ENCODE peak calls at places on chromosomes 4 and X, in four cellular contexts. X is substantia nigra, S is lung, C is HTR-8/SVneo. Z is an unnamed sample.

GRCh38 chr4:124890522-124890921 is 178.0 kb upstream of the ANKRD50 start:
- DNase-seq in X (no peak), C (no peak), S (no peak), Z (no peak)

GRCh38 chrX:115592997-115593734 is 32.2 kb downstream of the PLS3 start:
- DNase-seq in C (no peak), X (no peak), S (no peak), Z (no peak)

GRCh38 chr4:95507147-95507546 is 41.6 kb downstream of the UNC5C start:
- DNase-seq in X (no peak), C (no peak), S (no peak), Z (no peak)

GRCh38 chr4:156195914-156196313 is 242.2 kb upstream of the CTSO start:
- DNase-seq in S (no peak), X (no peak), C (no peak), Z (no peak)

GRCh38 chrX:27918799-27919198 is 62.5 kb downstream of the DCAF8L1 start:
- DNase-seq in X (no peak), S (no peak), C (no peak), Z (no peak)

GRCh38 chrX:2485460-2485753 is 15.4 kb downstream of the DHRSX start:
- DNase-seq in X (no peak), S (no peak), C (no peak), Z (no peak)

GRCh38 chrX:154404625-154405192 is 4.3 kb downstream of the DNASE1L1 start:
- DNase-seq in C (no peak), X (no peak), S (no peak), Z (no peak)

GRCh38 chr4:87849612-87850011 is 16.8 kb downstream of the MEPE start:
- DNase-seq in S (no peak), C (no peak), X (peak), Z (no peak)

GRCh38 chr4:154314248-154314647 is 177.4 kb downstream of the DCHS2 start:
- DNase-seq in X (peak), S (no peak), C (no peak), Z (no peak)

GRCh38 chr4:145828802-145829485 is 109.7 kb downstream of the ZNF827 start:
- DNase-seq in X (no peak), C (no peak), S (no peak), Z (no peak)

GRCh38 chr4:121138014-121138413 is 26.1 kb downstream of the TNIP3 start:
- DNase-seq in X (no peak), C (no peak), S (no peak), Z (no peak)

GRCh38 chr4:1864076-1865008 is 6.9 kb upstream of the NSD2 start:
- DNase-seq in X (no peak), C (no peak), S (no peak), Z (no peak)

GRCh38 chrX:112738347-112739033 is 58.8 kb upstream of the LHFPL1 start:
- DNase-seq in S (no peak), X (no peak), C (no peak), Z (no peak)

GRCh38 chrX:107167163-107167921 is 38.9 kb downstream of the NUP62CL start:
- DNase-seq in C (no peak), X (no peak), S (no peak), Z (no peak)

GRCh38 chr4:112141366-112142138 is 3.7 kb upstream of the FAM241A start:
- DNase-seq in C (no peak), X (no peak), S (no peak), Z (no peak)

GRCh38 chrX:34578237-34578636 is 78.8 kb downstream of the TMEM47 start:
- DNase-seq in S (no peak), X (no peak), C (peak), Z (no peak)

GRCh38 chrX:10855845-10856244 is 235.5 kb upstream of the MID1 start:
- DNase-seq in S (no peak), C (no peak), X (no peak), Z (no peak)

GRCh38 chr4:23922535-23923115 is 32.8 kb upstream of the PPARGC1A start:
- DNase-seq in C (no peak), X (peak), S (no peak), Z (no peak)

GRCh38 chr4:13484749-13485345 is 707 bp upstream of the RAB28 start:
- DNase-seq in X (no peak), C (no peak), S (no peak), Z (no peak)

GRCh38 chr4:62225972-62226371 is 1025.8 kb downstream of the ADGRL3 start:
- DNase-seq in X (no peak), S (no peak), C (no peak), Z (no peak)

GRCh38 chr4:31959972-31960371 is 1239.8 kb downstream of the PCDH7 start:
- DNase-seq in S (no peak), C (no peak), X (no peak), Z (no peak)

GRCh38 chr4:23857353-23857752 is 32.5 kb downstream of the PPARGC1A start:
- DNase-seq in S (no peak), C (peak), X (peak), Z (no peak)

GRCh38 chr4:56132835-56133234 is 184.1 kb downstream of the CEP135 start:
- DNase-seq in S (no peak), X (no peak), C (no peak), Z (no peak)

GRCh38 chr4:72319596-72319995 is 249.4 kb downstream of the ADAMTS3 start:
- DNase-seq in S (no peak), X (no peak), C (no peak), Z (no peak)

GRCh38 chr4:16443504-16444088 is 217.3 kb upstream of the TAPT1 start:
- DNase-seq in C (no peak), S (no peak), X (peak), Z (no peak)

GRCh38 chr4:102404551-102404969 is 59.3 kb upstream of the SLC39A8 start:
- DNase-seq in S (no peak), C (no peak), X (no peak), Z (no peak)

GRCh38 chrX:48703642-48704481 is 7.3 kb downstream of the SUV39H1 start:
- DNase-seq in S (no peak), X (peak), C (peak), Z (no peak)

GRCh38 chr4:186940476-186940875 is 216.8 kb upstream of the FAT1 start:
- DNase-seq in S (no peak), X (no peak), C (no peak), Z (no peak)

GRCh38 chrX:68929332-68930150 is 100.7 kb downstream of the EFNB1 start:
- DNase-seq in C (peak), X (no peak), S (no peak), Z (peak)

GRCh38 chr4:8647626-8648025 is 55.1 kb downstream of the CPZ start:
- DNase-seq in C (no peak), X (no peak), S (no peak), Z (peak)

GRCh38 chr4:67151376-67152343 is 393.6 kb downstream of the CENPC start:
- DNase-seq in S (no peak), X (no peak), C (no peak), Z (no peak)

GRCh38 chr4:149709640-149710039 is 106.0 kb downstream of the IQCM start:
- DNase-seq in S (no peak), C (no peak), X (no peak), Z (no peak)